ENCODE peak calls at places on chromosomes 7 and 10, in five cellular contexts. One of them, this sample, is unnamed.

GRCh38 chr7:128705891-128706333 is 33.2 kb upstream of the CALU start:
- DNase-seq in EL: peak; percentile 47
- DNase-seq in right cardiac atrium: no peak
- DNase-seq in stimulated activated CD4-positive, alpha-beta T cell treated with anti-CD3 and anti-CD28 coated beads, Interleukin-1b, Interleukin-23, amount 100 ng/mL, for 48 hours: no peak
- DNase-seq in ovary: no peak
- DNase-seq in this sample: no peak

GRCh38 chr10:31490858-31491504 is 172.0 kb downstream of the ZEB1 start:
- DNase-seq in EL: peak; percentile 61
- DNase-seq in stimulated activated CD4-positive, alpha-beta T cell treated with anti-CD3 and anti-CD28 coated beads, Interleukin-1b, Interleukin-23, amount 100 ng/mL, for 48 hours: no peak
- DNase-seq in ovary: no peak
- DNase-seq in right cardiac atrium: no peak
- DNase-seq in this sample: no peak

GRCh38 chr10:102384606-102385429 is 10.7 kb upstream of the NFKB2 start:
- DNase-seq in right cardiac atrium: peak; percentile 79
- DNase-seq in stimulated activated CD4-positive, alpha-beta T cell treated with anti-CD3 and anti-CD28 coated beads, Interleukin-1b, Interleukin-23, amount 100 ng/mL, for 48 hours: no peak
- DNase-seq in EL: no peak
- DNase-seq in ovary: no peak
- DNase-seq in this sample: no peak

GRCh38 chr7:29243777-29244655 is 49.4 kb downstream of the CHN2 start:
- DNase-seq in stimulated activated CD4-positive, alpha-beta T cell treated with anti-CD3 and anti-CD28 coated beads, Interleukin-1b, Interleukin-23, amount 100 ng/mL, for 48 hours: peak; percentile 71
- DNase-seq in EL: no peak
- DNase-seq in ovary: no peak
- DNase-seq in right cardiac atrium: peak; percentile 29
- DNase-seq in this sample: no peak

GRCh38 chr10:79346012-79346340 is 1.3 kb upstream of the PPIF start:
- DNase-seq in stimulated activated CD4-positive, alpha-beta T cell treated with anti-CD3 and anti-CD28 coated beads, Interleukin-1b, Interleukin-23, amount 100 ng/mL, for 48 hours: no peak
- DNase-seq in ovary: peak; percentile 6
- DNase-seq in right cardiac atrium: no peak
- DNase-seq in EL: no peak
- DNase-seq in this sample: no peak

GRCh38 chr7:135690566-135690965 is 28.3 kb downstream of the STMP1 start:
- DNase-seq in stimulated activated CD4-positive, alpha-beta T cell treated with anti-CD3 and anti-CD28 coated beads, Interleukin-1b, Interleukin-23, amount 100 ng/mL, for 48 hours: no peak
- DNase-seq in right cardiac atrium: no peak
- DNase-seq in EL: peak; percentile 81
- DNase-seq in ovary: no peak
- DNase-seq in this sample: no peak

GRCh38 chr10:93893646-93894515 is at the start of gene SLC35G1:
- DNase-seq in right cardiac atrium: peak; percentile 89
- DNase-seq in ovary: peak; percentile 49
- DNase-seq in EL: peak; percentile 73
- DNase-seq in stimulated activated CD4-positive, alpha-beta T cell treated with anti-CD3 and anti-CD28 coated beads, Interleukin-1b, Interleukin-23, amount 100 ng/mL, for 48 hours: peak; percentile 72
- DNase-seq in this sample: peak; percentile 65

GRCh38 chr10:25297466-25297865 is 122.7 kb downstream of the GPR158 start:
- DNase-seq in stimulated activated CD4-positive, alpha-beta T cell treated with anti-CD3 and anti-CD28 coated beads, Interleukin-1b, Interleukin-23, amount 100 ng/mL, for 48 hours: no peak
- DNase-seq in EL: no peak
- DNase-seq in right cardiac atrium: no peak
- DNase-seq in ovary: no peak
- DNase-seq in this sample: no peak

GRCh38 chr7:158664406-158664805 is 40.2 kb downstream of the NCAPG2 start:
- DNase-seq in ovary: no peak
- DNase-seq in EL: no peak
- DNase-seq in stimulated activated CD4-positive, alpha-beta T cell treated with anti-CD3 and anti-CD28 coated beads, Interleukin-1b, Interleukin-23, amount 100 ng/mL, for 48 hours: no peak
- DNase-seq in right cardiac atrium: no peak
- DNase-seq in this sample: no peak

GRCh38 chr7:111223802-111224253 is 132.9 kb downstream of the LRRN3 start:
- DNase-seq in stimulated activated CD4-positive, alpha-beta T cell treated with anti-CD3 and anti-CD28 coated beads, Interleukin-1b, Interleukin-23, amount 100 ng/mL, for 48 hours: no peak
- DNase-seq in EL: no peak
- DNase-seq in ovary: no peak
- DNase-seq in right cardiac atrium: no peak
- DNase-seq in this sample: no peak

GRCh38 chr10:63697956-63698814 is 177.0 kb downstream of the REEP3 start:
- DNase-seq in EL: no peak
- DNase-seq in ovary: no peak
- DNase-seq in right cardiac atrium: no peak
- DNase-seq in stimulated activated CD4-positive, alpha-beta T cell treated with anti-CD3 and anti-CD28 coated beads, Interleukin-1b, Interleukin-23, amount 100 ng/mL, for 48 hours: no peak
- DNase-seq in this sample: no peak

GRCh38 chr7:34137176-34137575 is 231.8 kb downstream of the BMPER start:
- DNase-seq in stimulated activated CD4-positive, alpha-beta T cell treated with anti-CD3 and anti-CD28 coated beads, Interleukin-1b, Interleukin-23, amount 100 ng/mL, for 48 hours: no peak
- DNase-seq in right cardiac atrium: no peak
- DNase-seq in EL: no peak
- DNase-seq in ovary: peak; percentile 34
- DNase-seq in this sample: no peak

GRCh38 chr7:69597278-69598076 is 798 bp upstream of the AUTS2 start:
- DNase-seq in EL: no peak
- DNase-seq in stimulated activated CD4-positive, alpha-beta T cell treated with anti-CD3 and anti-CD28 coated beads, Interleukin-1b, Interleukin-23, amount 100 ng/mL, for 48 hours: no peak
- DNase-seq in right cardiac atrium: peak; percentile 78
- DNase-seq in ovary: peak; percentile 57
- DNase-seq in this sample: peak; percentile 64

GRCh38 chr7:47672966-47673365 is 91.1 kb upstream of the TNS3 start:
- DNase-seq in ovary: no peak
- DNase-seq in EL: peak; percentile 51
- DNase-seq in right cardiac atrium: no peak
- DNase-seq in stimulated activated CD4-positive, alpha-beta T cell treated with anti-CD3 and anti-CD28 coated beads, Interleukin-1b, Interleukin-23, amount 100 ng/mL, for 48 hours: no peak
- DNase-seq in this sample: no peak

GRCh38 chr7:134954197-134955082 is 31.9 kb upstream of the AGBL3 start:
- DNase-seq in right cardiac atrium: no peak
- DNase-seq in ovary: no peak
- DNase-seq in EL: peak; percentile 41
- DNase-seq in stimulated activated CD4-positive, alpha-beta T cell treated with anti-CD3 and anti-CD28 coated beads, Interleukin-1b, Interleukin-23, amount 100 ng/mL, for 48 hours: no peak
- DNase-seq in this sample: no peak

GRCh38 chr10:113071446-113071845 is 121.4 kb downstream of the TCF7L2 start:
- DNase-seq in right cardiac atrium: peak; percentile 91
- DNase-seq in EL: no peak
- DNase-seq in stimulated activated CD4-positive, alpha-beta T cell treated with anti-CD3 and anti-CD28 coated beads, Interleukin-1b, Interleukin-23, amount 100 ng/mL, for 48 hours: no peak
- DNase-seq in ovary: peak; percentile 56
- DNase-seq in this sample: peak; percentile 77

GRCh38 chr10:55426138-55426537 is 625.1 kb upstream of the PCDH15 start:
- DNase-seq in right cardiac atrium: no peak
- DNase-seq in EL: no peak
- DNase-seq in ovary: no peak
- DNase-seq in stimulated activated CD4-positive, alpha-beta T cell treated with anti-CD3 and anti-CD28 coated beads, Interleukin-1b, Interleukin-23, amount 100 ng/mL, for 48 hours: no peak
- DNase-seq in this sample: no peak

GRCh38 chr7:80039255-80039884 is 95.3 kb upstream of the GNAI1 start:
- DNase-seq in stimulated activated CD4-positive, alpha-beta T cell treated with anti-CD3 and anti-CD28 coated beads, Interleukin-1b, Interleukin-23, amount 100 ng/mL, for 48 hours: no peak
- DNase-seq in ovary: no peak
- DNase-seq in EL: no peak
- DNase-seq in right cardiac atrium: no peak
- DNase-seq in this sample: no peak

GRCh38 chr10:130711072-130711471 is 574.9 kb downstream of the GLRX3 start:
- DNase-seq in ovary: no peak
- DNase-seq in stimulated activated CD4-positive, alpha-beta T cell treated with anti-CD3 and anti-CD28 coated beads, Interleukin-1b, Interleukin-23, amount 100 ng/mL, for 48 hours: no peak
- DNase-seq in EL: no peak
- DNase-seq in right cardiac atrium: no peak
- DNase-seq in this sample: no peak

GRCh38 chr7:91880016-91880412 is 488 bp downstream of the MTERF1 start:
- DNase-seq in stimulated activated CD4-positive, alpha-beta T cell treated with anti-CD3 and anti-CD28 coated beads, Interleukin-1b, Interleukin-23, amount 100 ng/mL, for 48 hours: no peak
- DNase-seq in right cardiac atrium: no peak
- DNase-seq in EL: peak; percentile 9
- DNase-seq in ovary: no peak
- DNase-seq in this sample: no peak

GRCh38 chr7:116399808-116400207 is 99.7 kb upstream of the CAV2 start:
- DNase-seq in EL: peak; percentile 63
- DNase-seq in ovary: no peak
- DNase-seq in right cardiac atrium: no peak
- DNase-seq in stimulated activated CD4-positive, alpha-beta T cell treated with anti-CD3 and anti-CD28 coated beads, Interleukin-1b, Interleukin-23, amount 100 ng/mL, for 48 hours: no peak
- DNase-seq in this sample: no peak

GRCh38 chr10:83536426-83536825 is 602.9 kb upstream of the GHITM start:
- DNase-seq in stimulated activated CD4-positive, alpha-beta T cell treated with anti-CD3 and anti-CD28 coated beads, Interleukin-1b, Interleukin-23, amount 100 ng/mL, for 48 hours: no peak
- DNase-seq in right cardiac atrium: no peak
- DNase-seq in ovary: no peak
- DNase-seq in EL: peak; percentile 1
- DNase-seq in this sample: no peak

GRCh38 chr7:2529161-2530075 is 9.8 kb downstream of the LFNG start:
- DNase-seq in right cardiac atrium: peak; percentile 89
- DNase-seq in ovary: no peak
- DNase-seq in EL: peak; percentile 77
- DNase-seq in stimulated activated CD4-positive, alpha-beta T cell treated with anti-CD3 and anti-CD28 coated beads, Interleukin-1b, Interleukin-23, amount 100 ng/mL, for 48 hours: peak; percentile 47
- DNase-seq in this sample: no peak

GRCh38 chr7:113698556-113699220 is 220.1 kb downstream of the PPP1R3A start:
- DNase-seq in right cardiac atrium: no peak
- DNase-seq in EL: peak; percentile 10
- DNase-seq in stimulated activated CD4-positive, alpha-beta T cell treated with anti-CD3 and anti-CD28 coated beads, Interleukin-1b, Interleukin-23, amount 100 ng/mL, for 48 hours: no peak
- DNase-seq in ovary: no peak
- DNase-seq in this sample: no peak

This sample was measured in right atrium auricular region.